ENCODE peak calls at places on chromosomes 4 and X, in five cellular contexts. W, R, D, F and I are unnamed samples.

GRCh38 chrX:125288343-125288742 is 31.3 kb upstream of the TEX13C start:
- DNase-seq in W (no peak), R (no peak), D (no peak), F (no peak), I (no peak)

GRCh38 chr4:38894340-38894982 is 26.9 kb downstream of the FAM114A1 start:
- DNase-seq in W (no peak), R (no peak), D (no peak), F (no peak), I (no peak)

GRCh38 chr4:148793221-148793620 is 351.0 kb upstream of the NR3C2 start:
- DNase-seq in W (no peak), R (no peak), D (no peak), F (no peak), I (no peak)

GRCh38 chr4:130074096-130074495 is 978.1 kb downstream of the C4orf33 start:
- DNase-seq in W (no peak), R (peak; percentile 60), D (no peak), F (no peak), I (no peak)

GRCh38 chrX:75155830-75156525 is at the start of gene ABCB7:
- DNase-seq in W (peak; percentile 74), R (peak; percentile 55), D (peak; percentile 65), F (peak; percentile 82), I (peak; percentile 55)

GRCh38 chr4:123398151-123398802 is 1.7 kb downstream of the SPRY1 start:
- DNase-seq in W (no peak), R (peak; percentile 80), D (no peak), F (peak; percentile 65), I (peak; percentile 89)

GRCh38 chr4:52572936-52573485 is 86.1 kb downstream of the USP46 start:
- DNase-seq in W (no peak), R (no peak), D (no peak), F (peak; percentile 79), I (no peak)

GRCh38 chr4:21605006-21605405 is 343.6 kb downstream of the KCNIP4 start:
- DNase-seq in W (no peak), R (no peak), D (no peak), F (no peak), I (no peak)

GRCh38 chr4:35520059-35520458 is 724.3 kb downstream of the ARAP2 start:
- DNase-seq in W (no peak), R (no peak), D (no peak), F (no peak), I (no peak)

GRCh38 chr4:183602444-183603102 is 56.4 kb downstream of the RWDD4 start:
- DNase-seq in W (no peak), R (no peak), D (no peak), F (peak; percentile 37), I (no peak)

GRCh38 chrX:49748211-49748956 is 52.6 kb upstream of the PAGE1 start:
- DNase-seq in W (no peak), R (no peak), D (no peak), F (no peak), I (no peak)

GRCh38 chrX:2507904-2508630 is 7.3 kb upstream of the DHRSX start:
- DNase-seq in W (peak; percentile 24), R (no peak), D (no peak), F (no peak), I (no peak)

DNA sequence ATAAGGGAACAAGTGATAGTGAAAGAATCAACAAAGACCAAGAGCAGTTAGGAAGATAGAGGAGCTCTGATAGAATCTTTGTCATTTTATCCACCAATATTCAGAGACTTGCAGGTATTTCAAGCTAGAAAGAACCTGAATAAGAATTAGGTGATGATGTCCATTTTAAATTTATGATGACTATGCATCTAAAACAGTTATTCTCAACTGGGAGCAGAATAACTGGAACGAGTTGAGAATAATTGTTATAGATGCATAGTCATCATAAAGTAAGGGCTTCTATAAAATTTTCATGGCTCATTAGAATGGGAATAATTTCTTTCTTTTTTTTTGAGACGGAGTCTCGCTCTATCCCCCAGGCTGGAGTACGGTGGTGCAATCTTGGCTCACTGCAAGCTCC is 5.8 kb downstream of the OCIAD1 start:
- DNase-seq in W (no peak), R (no peak), D (no peak), F (no peak), I (no peak)
- TF ChIP-seq CTCF in W (no peak), R (no peak), D (no peak), F (no peak), I (no peak)

GRCh38 chrX:108134724-108135123 is 43.1 kb downstream of the ATG4A start:
- DNase-seq in W (no peak), R (no peak), D (no peak), F (no peak), I (no peak)

GRCh38 chrX:108138814-108139213 is 47.2 kb downstream of the ATG4A start:
- DNase-seq in W (no peak), R (no peak), D (no peak), F (no peak), I (no peak)

GRCh38 chrX:108139303-108139702 is 47.7 kb downstream of the ATG4A start:
- DNase-seq in W (no peak), R (no peak), D (no peak), F (no peak), I (no peak)
- TF ChIP-seq CTCF in W (no peak), R (no peak), D (peak; percentile 22), F (peak; percentile 60), I (peak; percentile 44)

GRCh38 chr4:40736910-40737309 is 12.8 kb upstream of the NSUN7 start:
- DNase-seq in W (no peak), R (no peak), D (peak; percentile 21), F (peak; percentile 72), I (no peak)
- TF ChIP-seq CTCF in W (no peak), R (peak; percentile 40), D (peak; percentile 56), F (peak; percentile 38), I (no peak)

GRCh38 chr4:140296871-140297570 is 76.4 kb upstream of the SCOC start:
- DNase-seq in W (no peak), R (no peak), D (no peak), F (no peak), I (peak; percentile 28)
- TF ChIP-seq CTCF in W (no peak), R (no peak), D (peak; percentile 41), F (no peak), I (no peak)